ENCODE peak calls at places on chromosomes 3 and 15, in four cellular contexts. One of them, this sample, is unnamed.

GRCh38 chr15:99312794-99313193 is 61.5 kb downstream of the LRRC28 start:
- DNase-seq in ovary: no peak
- DNase-seq in Peyer's patch: no peak
- DNase-seq in aorta: no peak
- DNase-seq in this sample: no peak

GRCh38 chr3:123026551-123027291 is 842 bp downstream of the SEMA5B start:
- DNase-seq in ovary: peak; percentile 30
- DNase-seq in Peyer's patch: no peak
- DNase-seq in aorta: peak; percentile 85
- DNase-seq in this sample: peak; percentile 22

GRCh38 chr15:48680841-48681240 is 35.3 kb upstream of the FBN1 start:
- DNase-seq in aorta: no peak
- DNase-seq in Peyer's patch: no peak
- DNase-seq in ovary: no peak
- DNase-seq in this sample: no peak

GRCh38 chr3:127815641-127816605 is 6.4 kb downstream of the MGLL start:
- DNase-seq in Peyer's patch: no peak
- DNase-seq in aorta: no peak
- DNase-seq in ovary: no peak
- DNase-seq in this sample: no peak

GRCh38 chr15:70142322-70143191 is 44.8 kb upstream of the TLE3 start:
- DNase-seq in Peyer's patch: no peak
- DNase-seq in ovary: peak; percentile 85
- DNase-seq in aorta: no peak
- DNase-seq in this sample: peak; percentile 67

GRCh38 chr3:7038394-7038793 is 177.5 kb downstream of the GRM7 start:
- DNase-seq in aorta: no peak
- DNase-seq in ovary: no peak
- DNase-seq in Peyer's patch: no peak
- DNase-seq in this sample: no peak

GRCh38 chr15:60477991-60478632 is 830 bp downstream of the ICE2 start:
- DNase-seq in aorta: no peak
- DNase-seq in ovary: no peak
- DNase-seq in Peyer's patch: no peak
- DNase-seq in this sample: peak; percentile 23

GRCh38 chr3:196572389-196572788 is 3.9 kb downstream of the FBXO45 start:
- DNase-seq in Peyer's patch: no peak
- DNase-seq in aorta: no peak
- DNase-seq in ovary: no peak
- DNase-seq in this sample: no peak

GRCh38 chr3:3134750-3135448 is 8.2 kb downstream of the TRNT1 start:
- DNase-seq in aorta: no peak
- DNase-seq in Peyer's patch: no peak
- DNase-seq in ovary: no peak
- DNase-seq in this sample: no peak

GRCh38 chr15:90126457-90127435 is 24.5 kb upstream of the IDH2 start:
- DNase-seq in ovary: no peak
- DNase-seq in aorta: no peak
- DNase-seq in Peyer's patch: no peak
- DNase-seq in this sample: peak; percentile 71

GRCh38 chr15:68379058-68379758 is 52.8 kb downstream of the ITGA11 start:
- DNase-seq in aorta: no peak
- DNase-seq in ovary: no peak
- DNase-seq in Peyer's patch: no peak
- DNase-seq in this sample: no peak

GRCh38 chr3:18137958-18138357 is 287.2 kb downstream of the SATB1 start:
- DNase-seq in Peyer's patch: no peak
- DNase-seq in aorta: no peak
- DNase-seq in ovary: no peak
- DNase-seq in this sample: no peak

GRCh38 chr15:89111961-89112340 is 23.7 kb downstream of the ABHD2 start:
- DNase-seq in ovary: no peak
- DNase-seq in Peyer's patch: no peak
- DNase-seq in aorta: no peak
- DNase-seq in this sample: no peak

GRCh38 chr15:89110060-89110459 is 21.8 kb downstream of the ABHD2 start:
- DNase-seq in ovary: no peak
- DNase-seq in Peyer's patch: no peak
- DNase-seq in aorta: no peak
- DNase-seq in this sample: no peak

GRCh38 chr15:89111352-89111751 is 23.1 kb downstream of the ABHD2 start:
- DNase-seq in aorta: no peak
- DNase-seq in ovary: no peak
- DNase-seq in Peyer's patch: no peak
- DNase-seq in this sample: no peak

GRCh38 chr15:89113263-89113662 is 25.0 kb downstream of the ABHD2 start:
- DNase-seq in ovary: no peak
- DNase-seq in Peyer's patch: no peak
- DNase-seq in aorta: no peak
- DNase-seq in this sample: no peak

GRCh38 chr15:89112341-89112971 is 24.2 kb downstream of the ABHD2 start:
- DNase-seq in Peyer's patch: no peak
- DNase-seq in ovary: no peak
- DNase-seq in aorta: peak; percentile 80
- DNase-seq in this sample: no peak
- H3K4me1 ChIP-seq in Peyer's patch: no peaks in the 10 kb centered on the region
- H3K4me1 ChIP-seq in ovary: peaks cover 6% of the 10 kb centered on the region
- H3K4me1 ChIP-seq in aorta: peaks cover 8% of the 10 kb centered on the region
- H3K4me1 ChIP-seq in this sample: peaks cover 72% of the 10 kb centered on the region

GRCh38 chr3:30658328-30659052 is 52.1 kb downstream of the TGFBR2 start:
- DNase-seq in aorta: no peak
- DNase-seq in Peyer's patch: peak; percentile 64
- DNase-seq in ovary: no peak
- DNase-seq in this sample: no peak

GRCh38 chr3:30660128-30660525 is 53.7 kb downstream of the TGFBR2 start:
- DNase-seq in aorta: no peak
- DNase-seq in Peyer's patch: no peak
- DNase-seq in ovary: no peak
- DNase-seq in this sample: no peak

GRCh38 chr3:30657914-30658313 is 51.5 kb downstream of the TGFBR2 start:
- DNase-seq in ovary: no peak
- DNase-seq in aorta: no peak
- DNase-seq in Peyer's patch: no peak
- DNase-seq in this sample: no peak

GRCh38 chr3:30660656-30661055 is 54.3 kb downstream of the TGFBR2 start:
- DNase-seq in aorta: no peak
- DNase-seq in Peyer's patch: no peak
- DNase-seq in ovary: no peak
- DNase-seq in this sample: no peak

GRCh38 chr3:30659270-30660127 is 53.1 kb downstream of the TGFBR2 start:
- DNase-seq in ovary: no peak
- DNase-seq in Peyer's patch: no peak
- DNase-seq in aorta: no peak
- DNase-seq in this sample: no peak
- H3K4me1 ChIP-seq in ovary: peaks cover 15% of the 10 kb centered on the region
- H3K4me1 ChIP-seq in Peyer's patch: peaks cover 21% of the 10 kb centered on the region
- H3K4me1 ChIP-seq in aorta: peaks cover 17% of the 10 kb centered on the region
- H3K4me1 ChIP-seq in this sample: peaks cover 100% of the 10 kb centered on the region

DNA sequence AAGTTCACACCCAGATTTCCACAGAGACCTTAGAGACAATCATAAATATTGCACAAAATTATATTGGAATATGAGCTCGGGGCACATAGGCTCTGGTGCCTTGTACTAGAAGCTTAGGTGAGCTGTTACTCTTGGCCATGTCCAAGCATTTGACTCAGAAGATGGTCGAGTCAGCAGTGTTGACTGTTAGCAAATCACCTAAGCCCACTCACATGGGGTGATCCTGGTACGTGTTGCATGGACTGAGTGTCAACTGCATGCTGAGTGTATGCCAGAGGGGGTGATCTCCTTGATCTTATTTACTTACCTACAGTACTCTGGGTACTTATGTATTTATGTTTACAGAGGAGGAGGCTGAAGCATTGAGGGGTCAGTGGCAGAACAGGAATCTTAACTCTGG is 14.0 kb downstream of the SMAD3 start:
- DNase-seq in Peyer's patch: no peak
- DNase-seq in aorta: no peak
- DNase-seq in ovary: no peak
- DNase-seq in this sample: no peak
- H3K4me1 ChIP-seq in Peyer's patch: peaks cover 39% of the 10 kb centered on the region
- H3K4me1 ChIP-seq in aorta: peaks cover 14% of the 10 kb centered on the region
- H3K4me1 ChIP-seq in ovary: peaks cover 44% of the 10 kb centered on the region
- H3K4me1 ChIP-seq in this sample: peaks cover 9% of the 10 kb centered on the region

GRCh38 chr15:101120961-101121360 is 130.9 kb downstream of the CHSY1 start:
- DNase-seq in ovary: no peak
- DNase-seq in Peyer's patch: no peak
- DNase-seq in aorta: peak; percentile 77
- DNase-seq in this sample: no peak
- H3K4me1 ChIP-seq in ovary: peaks cover 8% of the 10 kb centered on the region
- H3K4me1 ChIP-seq in Peyer's patch: peaks cover 12% of the 10 kb centered on the region
- H3K4me1 ChIP-seq in aorta: no peaks in the 10 kb centered on the region
- H3K4me1 ChIP-seq in this sample: peaks cover 17% of the 10 kb centered on the region

DNA sequence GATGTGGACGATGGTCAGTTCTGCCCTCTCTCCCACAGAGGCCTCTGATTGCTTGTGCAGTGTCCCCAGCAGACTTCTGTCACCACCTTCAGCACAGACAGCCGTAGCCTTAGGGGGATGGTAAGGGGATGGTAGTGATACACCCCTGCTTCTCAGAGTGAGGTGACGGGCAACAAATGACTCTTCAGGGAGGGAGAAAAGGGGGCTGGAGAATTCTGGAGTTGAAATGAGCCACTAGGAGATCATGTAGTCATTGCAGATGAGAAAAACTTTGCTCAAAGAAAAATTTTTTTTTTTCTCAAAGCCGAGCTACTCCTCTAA is 29.6 kb upstream of the TIMP4 start:
- DNase-seq in aorta: no peak
- DNase-seq in Peyer's patch: no peak
- DNase-seq in ovary: no peak
- DNase-seq in this sample: no peak
- H3K4me1 ChIP-seq in aorta: peaks cover 3% of the 10 kb centered on the region
- H3K4me1 ChIP-seq in Peyer's patch: peaks cover 4% of the 10 kb centered on the region
- H3K4me1 ChIP-seq in ovary: peaks cover 15% of the 10 kb centered on the region
- H3K4me1 ChIP-seq in this sample: peaks cover 6% of the 10 kb centered on the region

DNA sequence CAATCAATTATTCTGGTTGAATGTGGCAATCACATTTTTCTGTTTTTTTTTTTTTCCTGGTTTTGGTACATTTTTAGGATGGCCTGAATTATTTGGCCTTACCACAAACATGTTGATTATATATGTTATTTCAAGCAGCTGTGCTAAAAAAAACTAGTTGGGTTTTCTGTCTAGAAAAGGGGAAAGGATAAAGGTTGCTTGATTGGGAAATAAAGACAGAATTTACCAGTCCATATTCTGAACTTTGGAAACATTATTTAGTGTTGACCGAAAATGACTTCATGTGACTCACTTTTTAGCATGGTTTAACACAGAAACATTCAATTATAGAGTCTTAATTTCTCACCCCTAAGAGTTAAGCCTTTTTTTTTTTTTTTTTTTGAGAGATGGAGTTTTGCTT is 8.1 kb downstream of the MORF4L1 start:
- DNase-seq in ovary: no peak
- DNase-seq in aorta: no peak
- DNase-seq in Peyer's patch: no peak
- DNase-seq in this sample: no peak
- H3K4me1 ChIP-seq in ovary: peaks cover 12% of the 10 kb centered on the region
- H3K4me1 ChIP-seq in aorta: peaks cover 3% of the 10 kb centered on the region
- H3K4me1 ChIP-seq in Peyer's patch: peaks cover 5% of the 10 kb centered on the region
- H3K4me1 ChIP-seq in this sample: peaks cover 74% of the 10 kb centered on the region

GRCh38 chr15:64746356-64746755 is 29.0 kb downstream of the RBPMS2 start:
- DNase-seq in Peyer's patch: no peak
- DNase-seq in ovary: no peak
- DNase-seq in aorta: no peak
- DNase-seq in this sample: no peak
- H3K4me1 ChIP-seq in Peyer's patch: no peaks in the 10 kb centered on the region
- H3K4me1 ChIP-seq in ovary: peaks cover 3% of the 10 kb centered on the region
- H3K4me1 ChIP-seq in aorta: no peaks in the 10 kb centered on the region
- H3K4me1 ChIP-seq in this sample: peaks cover 82% of the 10 kb centered on the region

DNA sequence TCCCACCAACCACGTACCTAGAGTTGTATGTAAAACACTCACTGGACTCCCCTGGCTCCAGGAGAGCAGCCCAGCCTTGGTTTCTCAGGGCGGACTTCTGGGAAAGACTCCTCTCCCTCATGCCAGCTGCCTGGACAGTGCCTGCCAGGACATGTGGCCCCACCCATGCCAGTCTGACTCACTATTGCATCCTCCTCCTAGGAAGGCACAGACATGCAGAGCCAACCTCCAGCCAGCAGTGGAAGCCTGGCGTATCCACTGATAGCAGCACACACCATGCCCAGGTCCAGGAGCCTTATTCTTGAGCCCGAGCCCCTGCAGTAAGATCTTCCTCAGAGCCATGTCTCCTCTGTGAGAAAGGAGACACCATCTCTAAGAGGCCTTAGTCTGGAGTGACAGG is 8.6 kb downstream of the PKM start:
- DNase-seq in ovary: no peak
- DNase-seq in aorta: no peak
- DNase-seq in Peyer's patch: no peak
- DNase-seq in this sample: peak; percentile 57
- H3K4me1 ChIP-seq in ovary: peaks cover 10% of the 10 kb centered on the region
- H3K4me1 ChIP-seq in aorta: no peaks in the 10 kb centered on the region
- H3K4me1 ChIP-seq in Peyer's patch: peaks cover 9% of the 10 kb centered on the region
- H3K4me1 ChIP-seq in this sample: peaks cover 82% of the 10 kb centered on the region

GRCh38 chr15:89087066-89087829 is 1.0 kb upstream of the ABHD2 start:
- DNase-seq in Peyer's patch: no peak
- DNase-seq in ovary: no peak
- DNase-seq in aorta: no peak
- DNase-seq in this sample: peak; percentile 41

GRCh38 chr15:89088605-89089315 is 504 bp downstream of the ABHD2 start:
- DNase-seq in Peyer's patch: no peak
- DNase-seq in aorta: peak; percentile 79
- DNase-seq in ovary: peak; percentile 70
- DNase-seq in this sample: peak; percentile 41

GRCh38 chr15:89089316-89090230 is 1.3 kb downstream of the ABHD2 start:
- DNase-seq in Peyer's patch: no peak
- DNase-seq in aorta: no peak
- DNase-seq in ovary: no peak
- DNase-seq in this sample: no peak

GRCh38 chr15:89085289-89085906 is 2.9 kb upstream of the ABHD2 start:
- DNase-seq in Peyer's patch: no peak
- DNase-seq in ovary: no peak
- DNase-seq in aorta: no peak
- DNase-seq in this sample: no peak

GRCh38 chr15:89087830-89088604 is at the start of gene ABHD2:
- DNase-seq in ovary: peak; percentile 98
- DNase-seq in Peyer's patch: peak; percentile 98
- DNase-seq in aorta: peak; percentile 99
- DNase-seq in this sample: peak; percentile 99
- H3K4me1 ChIP-seq in ovary: peaks cover 9% of the 10 kb centered on the region
- H3K4me1 ChIP-seq in Peyer's patch: peaks cover 4% of the 10 kb centered on the region
- H3K4me1 ChIP-seq in aorta: no peaks in the 10 kb centered on the region
- H3K4me1 ChIP-seq in this sample: peaks cover 68% of the 10 kb centered on the region